ENCODE peak calls at places on chromosome 9, in six cellular contexts. O, Y, W, I, G and V are unnamed samples.

GRCh38 chr9:84436386-84437114 is 96.0 kb upstream of the SLC28A3 start:
- DNase-seq in O (no peak), Y (no peak), W (no peak), I (no peak), G (no peak), V (no peak)

GRCh38 chr9:124257865-124258764 is at the start of gene NEK6:
- DNase-seq in O (peak; percentile 54), Y (peak; percentile 63), W (peak; percentile 49), I (no peak), G (peak; percentile 47), V (peak; percentile 70)

GRCh38 chr9:93207326-93207814 is 23.4 kb downstream of the WNK2 start:
- DNase-seq in O (peak; percentile 20), Y (no peak), W (no peak), I (no peak), G (peak; percentile 50), V (no peak)

GRCh38 chr9:34332370-34332964 is 3.1 kb downstream of the NUDT2 start:
- DNase-seq in O (peak; percentile 31), Y (peak; percentile 71), W (peak; percentile 48), I (no peak), G (peak; percentile 62), V (no peak)

GRCh38 chr9:73200694-73201432 is 49.2 kb downstream of the ANXA1 start:
- DNase-seq in O (peak; percentile 37), Y (peak; percentile 59), W (no peak), I (no peak), G (peak; percentile 67), V (peak; percentile 12)

GRCh38 chr9:7216004-7216821 is 458.4 kb downstream of the KDM4C start:
- DNase-seq in O (peak; percentile 51), Y (no peak), W (peak; percentile 79), I (no peak), G (no peak), V (no peak)

GRCh38 chr9:129198737-129199435 is 20.8 kb upstream of the IER5L start:
- DNase-seq in O (no peak), Y (no peak), W (no peak), I (no peak), G (no peak), V (no peak)

GRCh38 chr9:94445846-94446245 is 109.0 kb upstream of the PCAT7 start:
- DNase-seq in O (no peak), Y (no peak), W (no peak), I (no peak), G (no peak), V (no peak)

GRCh38 chr9:107547772-107548297 is 58.3 kb upstream of the KLF4 start:
- DNase-seq in O (no peak), Y (no peak), W (no peak), I (no peak), G (no peak), V (no peak)

GRCh38 chr9:78030553-78031270 is 899 bp downstream of the GNAQ start:
- DNase-seq in O (peak; percentile 35), Y (peak; percentile 82), W (peak; percentile 49), I (peak; percentile 59), G (peak; percentile 71), V (peak; percentile 15)

GRCh38 chr9:107587175-107587963 is 97.8 kb upstream of the KLF4 start:
- DNase-seq in O (peak; percentile 37), Y (peak; percentile 85), W (no peak), I (peak; percentile 44), G (no peak), V (no peak)

GRCh38 chr9:117084221-117084620 is 330.6 kb downstream of the ASTN2 start:
- DNase-seq in O (no peak), Y (no peak), W (no peak), I (no peak), G (no peak), V (no peak)

GRCh38 chr9:16482764-16483163 is 387.7 kb downstream of the BNC2 start:
- DNase-seq in O (peak; percentile 22), Y (no peak), W (peak; percentile 6), I (no peak), G (no peak), V (no peak)

GRCh38 chr9:97046228-97046627 is 7.3 kb upstream of the CTSV start:
- DNase-seq in O (peak; percentile 4), Y (peak; percentile 81), W (peak; percentile 99), I (peak; percentile 72), G (no peak), V (no peak)

GRCh38 chr9:136757751-136758140 is 297 bp downstream of the LCN8 start:
- DNase-seq in O (no peak), Y (no peak), W (no peak), I (no peak), G (no peak), V (no peak)

GRCh38 chr9:118533850-118534249 is 829.6 kb downstream of the TLR4 start:
- DNase-seq in O (no peak), Y (no peak), W (no peak), I (no peak), G (no peak), V (no peak)

GRCh38 chr9:33187519-33188218 is 20.5 kb upstream of the B4GALT1 start:
- DNase-seq in O (no peak), Y (peak; percentile 69), W (no peak), I (peak; percentile 62), G (no peak), V (no peak)

GRCh38 chr9:134374301-134375010 is 48.2 kb downstream of the RXRA start:
- DNase-seq in O (no peak), Y (no peak), W (no peak), I (no peak), G (no peak), V (peak; percentile 60)

GRCh38 chr9:129022037-129022436 is 6.1 kb downstream of the SH3GLB2 start:
- DNase-seq in O (no peak), Y (peak; percentile 4), W (no peak), I (no peak), G (no peak), V (no peak)

GRCh38 chr9:126397056-126397455 is 70.4 kb downstream of the MVB12B start:
- DNase-seq in O (no peak), Y (no peak), W (no peak), I (no peak), G (no peak), V (peak; percentile 40)

GRCh38 chr9:120306561-120306960 is 273.4 kb downstream of the CDK5RAP2 start:
- DNase-seq in O (no peak), Y (no peak), W (no peak), I (no peak), G (no peak), V (no peak)

GRCh38 chr9:85523202-85523601 is 218.6 kb downstream of the AGTPBP1 start:
- DNase-seq in O (no peak), Y (no peak), W (no peak), I (no peak), G (no peak), V (no peak)

GRCh38 chr9:137487454-137488329 is 28.6 kb upstream of the NSMF start:
- DNase-seq in O (no peak), Y (no peak), W (no peak), I (no peak), G (no peak), V (no peak)

GRCh38 chr9:129586647-129587046 is 34.3 kb downstream of the C9orf50 start:
- DNase-seq in O (no peak), Y (no peak), W (no peak), I (no peak), G (no peak), V (no peak)

GRCh38 chr9:133074111-133074651 is 12.4 kb downstream of the CEL start:
- DNase-seq in O (no peak), Y (peak; percentile 53), W (peak; percentile 16), I (no peak), G (no peak), V (no peak)

GRCh38 chr9:7794196-7794595 is 5.4 kb downstream of the DMAC1 start:
- DNase-seq in O (no peak), Y (no peak), W (no peak), I (no peak), G (no peak), V (no peak)

GRCh38 chr9:79287152-79287766 is 284.5 kb upstream of the TLE4 start:
- DNase-seq in O (no peak), Y (no peak), W (no peak), I (no peak), G (no peak), V (no peak)

GRCh38 chr9:36862206-36863145 is 171.6 kb downstream of the PAX5 start:
- DNase-seq in O (peak; percentile 34), Y (peak; percentile 72), W (no peak), I (no peak), G (peak; percentile 47), V (no peak)

GRCh38 chr9:20494035-20494434 is 128.3 kb downstream of the MLLT3 start:
- DNase-seq in O (no peak), Y (no peak), W (no peak), I (no peak), G (no peak), V (no peak)

GRCh38 chr9:128034821-128035764 is 32.0 kb downstream of the NAIF1 start:
- DNase-seq in O (peak; percentile 75), Y (peak; percentile 88), W (peak; percentile 77), I (peak; percentile 85), G (peak; percentile 89), V (peak; percentile 82)

GRCh38 chr9:34381323-34381722 is 4.6 kb upstream of the MYORG start:
- DNase-seq in O (no peak), Y (peak; percentile 13), W (no peak), I (no peak), G (peak; percentile 55), V (no peak)

GRCh38 chr9:130995399-130995941 is 13.5 kb upstream of the LAMC3 start:
- DNase-seq in O (peak; percentile 73), Y (peak; percentile 44), W (no peak), I (no peak), G (no peak), V (no peak)

GRCh38 chr9:93066978-93067603 is 8.6 kb downstream of the SUSD3 start:
- DNase-seq in O (no peak), Y (no peak), W (no peak), I (no peak), G (no peak), V (no peak)

GRCh38 chr9:93091453-93092081 is 4.5 kb upstream of the CARD19 start:
- DNase-seq in O (peak; percentile 72), Y (peak; percentile 58), W (peak; percentile 85), I (peak; percentile 53), G (no peak), V (no peak)

GRCh38 chr9:7338586-7339281 is 460.8 kb downstream of the DMAC1 start:
- DNase-seq in O (no peak), Y (no peak), W (peak; percentile 5), I (no peak), G (no peak), V (no peak)